ENCODE peak calls at places on chromosomes 5 and 9, in ten cellular contexts. Y is NCI-H2171 treated with DMSO at 0.1 percent for 48 hours; J is RCC 7860; Z is fibroblast of the aortic adventitia; D is heart left ventricle; Q is transverse colon; I is astrocyte of the spinal cord; M is stimulated activated CD4-positive, alpha-beta T cell treated with anti-CD3 and anti-CD28 coated beads, TNF-alpha, amount 100 ng/mL, for 24 hours; P is T-helper 2 cell; X is left lung. A is an unnamed sample.

GRCh38 chr5:90547072-90547536 is 11.5 kb upstream of the ADGRV1 start:
- DNase-seq in Y (no peak), J (no peak), Z (no peak), D (no peak), Q (no peak), I (no peak), M (no peak), P (no peak), X (no peak), A (peak)

GRCh38 chr9:14962193-14962899 is 52.1 kb upstream of the FREM1 start:
- DNase-seq in Y (peak), J (no peak), Z (no peak), D (peak), Q (no peak), I (no peak), M (no peak), P (no peak), X (no peak), A (no peak)

GRCh38 chr5:67731886-67732285 is 483.7 kb upstream of the PIK3R1 start:
- DNase-seq in Y (no peak), J (no peak), Z (no peak), D (no peak), Q (no peak), I (no peak), M (no peak), P (no peak), X (no peak), A (no peak)

GRCh38 chr5:15501057-15501791 is 1.2 kb downstream of the FBXL7 start:
- DNase-seq in Y (no peak), J (peak), Z (peak), D (peak), Q (peak), I (peak), M (no peak), P (no peak), X (peak), A (peak)

GRCh38 chr5:163659568-163659902 is 154.1 kb downstream of the MAT2B start:
- DNase-seq in Y (no peak), J (no peak), Z (no peak), D (no peak), Q (no peak), I (no peak), M (no peak), P (no peak), X (no peak), A (no peak)

GRCh38 chr5:88594441-88594840 is 288.5 kb downstream of the MEF2C start:
- DNase-seq in Y (no peak), J (no peak), Z (no peak), D (no peak), Q (no peak), I (no peak), M (no peak), P (no peak), X (no peak), A (no peak)

GRCh38 chr9:136686794-136687711 is at the start of gene AGPAT2:
- DNase-seq in Y (peak), J (peak), Z (peak), D (peak), Q (peak), I (peak), M (peak), P (peak), X (peak), A (peak)

GRCh38 chr9:14750871-14751270 is 28.3 kb upstream of the CER1 start:
- DNase-seq in Y (no peak), J (no peak), Z (no peak), D (no peak), Q (no peak), I (no peak), M (no peak), P (no peak), X (no peak), A (no peak)

GRCh38 chr5:98414938-98415337 is 358.5 kb upstream of the RGMB start:
- DNase-seq in Y (no peak), J (peak), Z (peak), D (no peak), Q (no peak), I (peak), M (no peak), P (no peak), X (no peak), A (no peak)

GRCh38 chr5:55711531-55712022 is 547 bp downstream of the SLC38A9 start:
- DNase-seq in Y (no peak), J (no peak), Z (no peak), D (no peak), Q (no peak), I (no peak), M (no peak), P (no peak), X (no peak), A (no peak)

GRCh38 chr9:123225374-123225813 is 43.0 kb downstream of the STRBP start:
- DNase-seq in Y (no peak), J (peak), Z (peak), D (peak), Q (peak), I (peak), M (peak), P (no peak), X (no peak), A (peak)

GRCh38 chr9:94697972-94698581 is 28.4 kb upstream of the AOPEP start:
- DNase-seq in Y (no peak), J (peak), Z (peak), D (no peak), Q (no peak), I (peak), M (no peak), P (no peak), X (no peak), A (peak)

GRCh38 chr5:172107606-172108005 is 80.4 kb downstream of the STK10 start:
- DNase-seq in Y (no peak), J (peak), Z (peak), D (no peak), Q (no peak), I (peak), M (no peak), P (no peak), X (no peak), A (peak)